ENCODE peak calls at places on chromosome X, in nine cellular contexts. One of them, this sample, is unnamed.
A peak's percentile ranks its signal among the peaks of the same experiment; 100 is the strongest.

GRCh38 chrX:77917294-77917933 is 6.9 kb downstream of the ATP7A start:
- DNase-seq in brain microvascular endothelial cell: no peak
- DNase-seq in tibial artery: no peak
- DNase-seq in right atrium auricular region: no peak
- DNase-seq in RWPE2: no peak
- DNase-seq in CD4-positive, alpha-beta T cell: no peak
- DNase-seq in IMR-90: no peak
- DNase-seq in upper lobe of right lung: no peak
- DNase-seq in foreskin keratinocyte: no peak
- DNase-seq in this sample: no peak

GRCh38 chrX:109952985-109953905 is 49.7 kb upstream of the TMEM164 start:
- DNase-seq in foreskin keratinocyte: no peak
- DNase-seq in IMR-90: no peak
- DNase-seq in RWPE2: no peak
- DNase-seq in CD4-positive, alpha-beta T cell: no peak
- DNase-seq in brain microvascular endothelial cell: no peak
- DNase-seq in upper lobe of right lung: no peak
- DNase-seq in tibial artery: no peak
- DNase-seq in right atrium auricular region: no peak
- DNase-seq in this sample: no peak

GRCh38 chrX:78658851-78659744 is at the start of gene RTL3:
- DNase-seq in foreskin keratinocyte: no peak
- DNase-seq in IMR-90: peak; percentile 78
- DNase-seq in right atrium auricular region: no peak
- DNase-seq in brain microvascular endothelial cell: peak; percentile 56
- DNase-seq in RWPE2: no peak
- DNase-seq in CD4-positive, alpha-beta T cell: no peak
- DNase-seq in upper lobe of right lung: no peak
- DNase-seq in tibial artery: no peak
- DNase-seq in this sample: no peak

GRCh38 chrX:69815063-69815462 is 199.2 kb downstream of the EDA start:
- DNase-seq in RWPE2: no peak
- DNase-seq in tibial artery: no peak
- DNase-seq in right atrium auricular region: no peak
- DNase-seq in IMR-90: no peak
- DNase-seq in brain microvascular endothelial cell: no peak
- DNase-seq in CD4-positive, alpha-beta T cell: no peak
- DNase-seq in foreskin keratinocyte: no peak
- DNase-seq in upper lobe of right lung: no peak
- DNase-seq in this sample: no peak

GRCh38 chrX:69027181-69028005 is 137.9 kb downstream of the PJA1 start:
- DNase-seq in foreskin keratinocyte: peak; percentile 98
- DNase-seq in right atrium auricular region: no peak
- DNase-seq in upper lobe of right lung: no peak
- DNase-seq in brain microvascular endothelial cell: peak; percentile 71
- DNase-seq in tibial artery: no peak
- DNase-seq in RWPE2: peak; percentile 76
- DNase-seq in CD4-positive, alpha-beta T cell: no peak
- DNase-seq in IMR-90: peak; percentile 93
- DNase-seq in this sample: peak; percentile 38

GRCh38 chrX:95040104-95040503 is 1366.1 kb downstream of the FAM133A start:
- DNase-seq in CD4-positive, alpha-beta T cell: no peak
- DNase-seq in RWPE2: no peak
- DNase-seq in IMR-90: no peak
- DNase-seq in upper lobe of right lung: no peak
- DNase-seq in foreskin keratinocyte: no peak
- DNase-seq in tibial artery: no peak
- DNase-seq in right atrium auricular region: no peak
- DNase-seq in brain microvascular endothelial cell: no peak
- DNase-seq in this sample: no peak

GRCh38 chrX:130001893-130002292 is 19.5 kb downstream of the BCORL1 start:
- DNase-seq in CD4-positive, alpha-beta T cell: no peak
- DNase-seq in IMR-90: no peak
- DNase-seq in RWPE2: no peak
- DNase-seq in tibial artery: no peak
- DNase-seq in brain microvascular endothelial cell: no peak
- DNase-seq in right atrium auricular region: no peak
- DNase-seq in foreskin keratinocyte: no peak
- DNase-seq in upper lobe of right lung: no peak
- DNase-seq in this sample: no peak

GRCh38 chrX:121781991-121782390 is 734.6 kb downstream of the GLUD2 start:
- DNase-seq in foreskin keratinocyte: peak; percentile 77
- DNase-seq in RWPE2: no peak
- DNase-seq in tibial artery: no peak
- DNase-seq in brain microvascular endothelial cell: no peak
- DNase-seq in IMR-90: no peak
- DNase-seq in CD4-positive, alpha-beta T cell: no peak
- DNase-seq in upper lobe of right lung: no peak
- DNase-seq in right atrium auricular region: no peak
- DNase-seq in this sample: peak; percentile 6

GRCh38 chrX:54747713-54748393 is 50.2 kb downstream of the ITIH6 start:
- DNase-seq in IMR-90: no peak
- DNase-seq in RWPE2: no peak
- DNase-seq in upper lobe of right lung: no peak
- DNase-seq in right atrium auricular region: no peak
- DNase-seq in brain microvascular endothelial cell: no peak
- DNase-seq in foreskin keratinocyte: no peak
- DNase-seq in tibial artery: no peak
- DNase-seq in CD4-positive, alpha-beta T cell: no peak
- DNase-seq in this sample: no peak

GRCh38 chrX:9207142-9207541 is 173.2 kb upstream of the FAM9B start:
- DNase-seq in brain microvascular endothelial cell: no peak
- DNase-seq in IMR-90: peak; percentile 17
- DNase-seq in upper lobe of right lung: no peak
- DNase-seq in CD4-positive, alpha-beta T cell: no peak
- DNase-seq in RWPE2: no peak
- DNase-seq in tibial artery: no peak
- DNase-seq in foreskin keratinocyte: no peak
- DNase-seq in right atrium auricular region: no peak
- DNase-seq in this sample: no peak

GRCh38 chrX:134137353-134137752 is 99.6 kb upstream of the CCDC160 start:
- DNase-seq in tibial artery: no peak
- DNase-seq in RWPE2: no peak
- DNase-seq in upper lobe of right lung: no peak
- DNase-seq in brain microvascular endothelial cell: no peak
- DNase-seq in IMR-90: no peak
- DNase-seq in right atrium auricular region: no peak
- DNase-seq in CD4-positive, alpha-beta T cell: no peak
- DNase-seq in foreskin keratinocyte: no peak
- DNase-seq in this sample: no peak

GRCh38 chrX:48956728-48957414 is 536 bp downstream of the OTUD5 start:
- DNase-seq in RWPE2: no peak
- DNase-seq in tibial artery: no peak
- DNase-seq in foreskin keratinocyte: no peak
- DNase-seq in IMR-90: no peak
- DNase-seq in upper lobe of right lung: peak; percentile 71
- DNase-seq in right atrium auricular region: no peak
- DNase-seq in brain microvascular endothelial cell: no peak
- DNase-seq in CD4-positive, alpha-beta T cell: no peak
- DNase-seq in this sample: no peak

GRCh38 chrX:139967300-139967699 is 2.0 kb upstream of the CXorf66 start:
- DNase-seq in IMR-90: no peak
- DNase-seq in tibial artery: no peak
- DNase-seq in right atrium auricular region: no peak
- DNase-seq in foreskin keratinocyte: no peak
- DNase-seq in RWPE2: no peak
- DNase-seq in brain microvascular endothelial cell: no peak
- DNase-seq in upper lobe of right lung: no peak
- DNase-seq in CD4-positive, alpha-beta T cell: no peak
- DNase-seq in this sample: no peak

GRCh38 chrX:41386222-41386990 is 52.4 kb downstream of the DDX3X start:
- DNase-seq in RWPE2: no peak
- DNase-seq in upper lobe of right lung: no peak
- DNase-seq in CD4-positive, alpha-beta T cell: no peak
- DNase-seq in IMR-90: peak; percentile 41
- DNase-seq in foreskin keratinocyte: no peak
- DNase-seq in brain microvascular endothelial cell: no peak
- DNase-seq in tibial artery: no peak
- DNase-seq in right atrium auricular region: no peak
- DNase-seq in this sample: no peak

GRCh38 chrX:148133099-148133725 is 152.1 kb downstream of the FMR1NB start:
- DNase-seq in brain microvascular endothelial cell: no peak
- DNase-seq in CD4-positive, alpha-beta T cell: no peak
- DNase-seq in tibial artery: no peak
- DNase-seq in upper lobe of right lung: no peak
- DNase-seq in IMR-90: no peak
- DNase-seq in foreskin keratinocyte: no peak
- DNase-seq in right atrium auricular region: no peak
- DNase-seq in RWPE2: no peak
- DNase-seq in this sample: no peak

GRCh38 chrX:43175428-43175827 is 397.5 kb upstream of the PPP1R2C start:
- DNase-seq in right atrium auricular region: no peak
- DNase-seq in foreskin keratinocyte: no peak
- DNase-seq in IMR-90: no peak
- DNase-seq in CD4-positive, alpha-beta T cell: no peak
- DNase-seq in RWPE2: no peak
- DNase-seq in upper lobe of right lung: no peak
- DNase-seq in tibial artery: no peak
- DNase-seq in brain microvascular endothelial cell: no peak
- DNase-seq in this sample: no peak

GRCh38 chrX:13763489-13763888 is 28.9 kb downstream of the OFD1 start:
- DNase-seq in upper lobe of right lung: no peak
- DNase-seq in IMR-90: no peak
- DNase-seq in CD4-positive, alpha-beta T cell: no peak
- DNase-seq in right atrium auricular region: peak; percentile 67
- DNase-seq in tibial artery: peak; percentile 46
- DNase-seq in RWPE2: no peak
- DNase-seq in foreskin keratinocyte: no peak
- DNase-seq in brain microvascular endothelial cell: no peak
- DNase-seq in this sample: no peak
- H3K27ac ChIP-seq in upper lobe of right lung: peak overlapping the region; percentile 36
- H3K27ac ChIP-seq in IMR-90: no peak overlapping the region
- H3K27ac ChIP-seq in CD4-positive, alpha-beta T cell: no peak overlapping the region
- H3K27ac ChIP-seq in right atrium auricular region: peak overlapping the region; percentile 40
- H3K27ac ChIP-seq in tibial artery: no peak overlapping the region
- H3K27ac ChIP-seq in RWPE2: no peak overlapping the region
- H3K27ac ChIP-seq in foreskin keratinocyte: no peak overlapping the region
- H3K27ac ChIP-seq in brain microvascular endothelial cell: no peak overlapping the region
- H3K27ac ChIP-seq in this sample: no peak overlapping the region

GRCh38 chrX:154490414-154491083 is at the start of gene SLC10A3:
- DNase-seq in RWPE2: peak; percentile 87
- DNase-seq in foreskin keratinocyte: peak; percentile 60
- DNase-seq in brain microvascular endothelial cell: peak; percentile 86
- DNase-seq in CD4-positive, alpha-beta T cell: peak; percentile 78
- DNase-seq in IMR-90: peak; percentile 92
- DNase-seq in tibial artery: peak; percentile 90
- DNase-seq in right atrium auricular region: peak; percentile 95
- DNase-seq in upper lobe of right lung: peak; percentile 96
- DNase-seq in this sample: peak; percentile 79

GRCh38 chrX:154487518-154488290 is 1.3 kb upstream of the UBL4A start:
- DNase-seq in IMR-90: no peak
- DNase-seq in CD4-positive, alpha-beta T cell: no peak
- DNase-seq in right atrium auricular region: no peak
- DNase-seq in RWPE2: peak; percentile 36
- DNase-seq in foreskin keratinocyte: no peak
- DNase-seq in upper lobe of right lung: no peak
- DNase-seq in brain microvascular endothelial cell: no peak
- DNase-seq in tibial artery: no peak
- DNase-seq in this sample: no peak

GRCh38 chrX:154490021-154490413 is 412 bp downstream of the SLC10A3 start:
- DNase-seq in CD4-positive, alpha-beta T cell: no peak
- DNase-seq in right atrium auricular region: no peak
- DNase-seq in tibial artery: no peak
- DNase-seq in IMR-90: peak; percentile 45
- DNase-seq in foreskin keratinocyte: no peak
- DNase-seq in brain microvascular endothelial cell: no peak
- DNase-seq in upper lobe of right lung: peak; percentile 73
- DNase-seq in RWPE2: peak; percentile 54
- DNase-seq in this sample: no peak

GRCh38 chrX:154488336-154489075 is 1.9 kb downstream of the SLC10A3 start:
- DNase-seq in tibial artery: no peak
- DNase-seq in IMR-90: no peak
- DNase-seq in CD4-positive, alpha-beta T cell: no peak
- DNase-seq in right atrium auricular region: no peak
- DNase-seq in brain microvascular endothelial cell: no peak
- DNase-seq in RWPE2: peak; percentile 40
- DNase-seq in upper lobe of right lung: no peak
- DNase-seq in foreskin keratinocyte: no peak
- DNase-seq in this sample: no peak

GRCh38 chrX:154489182-154489581 is 1.2 kb downstream of the SLC10A3 start:
- DNase-seq in IMR-90: no peak
- DNase-seq in CD4-positive, alpha-beta T cell: no peak
- DNase-seq in tibial artery: no peak
- DNase-seq in upper lobe of right lung: no peak
- DNase-seq in brain microvascular endothelial cell: no peak
- DNase-seq in foreskin keratinocyte: no peak
- DNase-seq in right atrium auricular region: no peak
- DNase-seq in RWPE2: no peak
- DNase-seq in this sample: no peak
- H3K27ac ChIP-seq in IMR-90: no peak overlapping the region
- H3K27ac ChIP-seq in CD4-positive, alpha-beta T cell: peak overlapping the region; percentile 53
- H3K27ac ChIP-seq in tibial artery: peak overlapping the region; percentile 94
- H3K27ac ChIP-seq in upper lobe of right lung: peak overlapping the region; percentile 91
- H3K27ac ChIP-seq in brain microvascular endothelial cell: no peak overlapping the region
- H3K27ac ChIP-seq in foreskin keratinocyte: no peak overlapping the region
- H3K27ac ChIP-seq in right atrium auricular region: peak overlapping the region; percentile 90
- H3K27ac ChIP-seq in RWPE2: peak overlapping the region; percentile 64
- H3K27ac ChIP-seq in this sample: peak overlapping the region; percentile 83

GRCh38 chrX:74423289-74423985 is 2.1 kb downstream of the SLC16A2 start:
- DNase-seq in RWPE2: no peak
- DNase-seq in brain microvascular endothelial cell: no peak
- DNase-seq in tibial artery: no peak
- DNase-seq in CD4-positive, alpha-beta T cell: no peak
- DNase-seq in right atrium auricular region: no peak
- DNase-seq in IMR-90: no peak
- DNase-seq in upper lobe of right lung: no peak
- DNase-seq in foreskin keratinocyte: no peak
- DNase-seq in this sample: no peak
- H3K27ac ChIP-seq in RWPE2: peak overlapping the region; percentile 83
- H3K27ac ChIP-seq in brain microvascular endothelial cell: no peak overlapping the region
- H3K27ac ChIP-seq in tibial artery: peak overlapping the region; percentile 97
- H3K27ac ChIP-seq in CD4-positive, alpha-beta T cell: no peak overlapping the region
- H3K27ac ChIP-seq in right atrium auricular region: peak overlapping the region; percentile 87
- H3K27ac ChIP-seq in IMR-90: peak overlapping the region; percentile 91
- H3K27ac ChIP-seq in upper lobe of right lung: peak overlapping the region; percentile 11
- H3K27ac ChIP-seq in foreskin keratinocyte: no peak overlapping the region
- H3K27ac ChIP-seq in this sample: no peak overlapping the region

DNA sequence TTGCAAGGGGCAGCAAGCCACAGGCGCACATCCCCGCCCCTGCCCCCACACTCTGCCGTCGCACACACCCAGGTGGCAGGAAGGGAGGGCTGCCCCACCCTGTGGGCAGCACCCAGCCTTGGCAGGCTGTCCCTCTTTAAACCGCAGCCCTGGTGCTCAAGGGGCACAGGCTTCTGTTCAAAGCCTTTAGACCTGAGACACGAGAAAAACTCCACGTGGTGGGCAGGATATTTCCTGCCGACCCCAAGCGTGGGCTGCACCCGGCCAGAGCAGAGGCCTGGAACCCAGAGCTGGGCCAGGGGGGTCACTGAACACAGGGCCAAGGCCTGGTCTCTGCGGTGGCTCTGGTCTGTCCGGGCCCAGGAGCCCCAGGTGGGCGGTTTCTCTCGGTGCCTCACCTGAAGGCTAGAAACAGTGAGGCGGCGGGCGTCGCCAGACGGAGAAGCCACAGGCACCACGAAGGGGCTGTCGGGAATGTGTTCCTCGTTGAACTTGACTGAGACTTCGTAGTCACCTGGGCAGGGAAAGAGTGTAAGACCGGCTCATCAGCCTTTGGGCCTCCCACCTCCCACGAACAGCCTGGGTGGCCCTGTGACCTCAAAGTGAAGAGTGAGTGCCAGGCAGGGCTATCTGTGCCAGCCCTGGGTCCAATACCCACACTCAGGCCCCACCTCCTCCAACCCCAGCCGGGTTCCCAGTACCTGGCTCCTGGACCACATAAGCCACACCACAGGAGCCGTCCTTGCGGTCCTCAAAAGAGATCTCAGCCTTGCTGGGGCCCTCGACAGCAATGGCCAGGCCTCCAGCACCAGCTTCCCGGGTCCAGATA is 23.0 kb downstream of the FLNA start:
- DNase-seq in brain microvascular endothelial cell: no peak
- DNase-seq in tibial artery: no peak
- DNase-seq in foreskin keratinocyte: no peak
- DNase-seq in CD4-positive, alpha-beta T cell: no peak
- DNase-seq in right atrium auricular region: no peak
- DNase-seq in IMR-90: no peak
- DNase-seq in RWPE2: peak; percentile 22
- DNase-seq in upper lobe of right lung: peak; percentile 67
- DNase-seq in this sample: no peak
- H3K27ac ChIP-seq in brain microvascular endothelial cell: no peak overlapping the region
- H3K27ac ChIP-seq in tibial artery: peak overlapping the region; percentile 65
- H3K27ac ChIP-seq in foreskin keratinocyte: no peak overlapping the region
- H3K27ac ChIP-seq in CD4-positive, alpha-beta T cell: peak overlapping the region; percentile 53
- H3K27ac ChIP-seq in right atrium auricular region: peak overlapping the region; percentile 11
- H3K27ac ChIP-seq in IMR-90: no peak overlapping the region
- H3K27ac ChIP-seq in RWPE2: no peak overlapping the region
- H3K27ac ChIP-seq in upper lobe of right lung: peak overlapping the region; percentile 37
- H3K27ac ChIP-seq in this sample: peak overlapping the region; percentile 97